ENCODE peak calls at places on chromosomes 4 and X, in four cellular contexts. D, M, R and U are unnamed samples. For H3K4me1, the result is how much of the 10 kb centered on the place peaks cover.

GRCh38 chr4:144288011-144288903 is 147.7 kb upstream of the GYPA start:
- DNase-seq in D (no peak), M (no peak), R (no peak), U (no peak)

GRCh38 chr4:71070015-71070414 is 76.6 kb downstream of the DCK start:
- DNase-seq in D (no peak), M (no peak), R (no peak), U (no peak)

GRCh38 chr4:160877087-160877790 is 1286.6 kb downstream of the FSTL5 start:
- DNase-seq in D (no peak), M (no peak), R (no peak), U (no peak)

GRCh38 chrX:23008431-23009099 is 8.8 kb downstream of the DDX53 start:
- DNase-seq in D (no peak), M (no peak), R (no peak), U (no peak)

GRCh38 chr4:97279410-97279809 is 863.9 kb downstream of the STPG2 start:
- DNase-seq in D (no peak), M (no peak), R (no peak), U (no peak)

GRCh38 chrX:71017396-71017939 is 50.7 kb downstream of the SNX12 start:
- DNase-seq in D (no peak), M (no peak), R (no peak), U (no peak)

GRCh38 chr4:12633058-12633651 is 851.0 kb downstream of the RAB28 start:
- DNase-seq in D (peak), M (peak), R (peak), U (no peak)

GRCh38 chr4:98995183-98996055 is at the start of gene METAP1:
- DNase-seq in D (peak), M (peak), R (peak), U (peak)

GRCh38 chr4:110626532-110627153 is 3.8 kb upstream of the PITX2 start:
- DNase-seq in D (no peak), M (no peak), R (no peak), U (no peak)

GRCh38 chrX:112081781-112082482 is 644 bp downstream of the TRPC5 start:
- DNase-seq in D (no peak), M (no peak), R (no peak), U (no peak)

GRCh38 chrX:105190252-105190853 is 30.1 kb downstream of the TEX13A start:
- DNase-seq in D (no peak), M (no peak), R (no peak), U (no peak)

GRCh38 chrX:150564838-150565237 is 3.6 kb upstream of the MTM1 start:
- DNase-seq in D (no peak), M (no peak), R (no peak), U (no peak)

GRCh38 chr4:120049732-120050494 is 16.7 kb downstream of the MAD2L1 start:
- DNase-seq in D (peak), M (peak), R (peak), U (peak)

GRCh38 chr4:89275587-89275986 is 32.0 kb downstream of the GPRIN3 start:
- DNase-seq in D (no peak), M (peak), R (no peak), U (no peak)

GRCh38 chrX:134741801-134742200 is 83.5 kb upstream of the PLAC1 start:
- DNase-seq in D (no peak), M (no peak), R (no peak), U (no peak)

GRCh38 chr4:125433453-125433852 is 118.7 kb downstream of the FAT4 start:
- DNase-seq in D (no peak), M (no peak), R (no peak), U (no peak)

GRCh38 chr4:33746979-33747378 is 2497.3 kb downstream of the ARAP2 start:
- DNase-seq in D (no peak), M (no peak), R (no peak), U (no peak)

GRCh38 chr4:24974252-24974580 is 56.5 kb downstream of the LGI2 start:
- DNase-seq in D (no peak), M (no peak), R (peak), U (no peak)

GRCh38 chrX:16892504-16893362 is 22.6 kb upstream of the RBBP7 start:
- DNase-seq in D (peak), M (peak), R (peak), U (no peak)

GRCh38 chrX:48508400-48509244 is at the start of gene PORCN:
- DNase-seq in D (peak), M (peak), R (peak), U (peak)

GRCh38 chr4:54496412-54496811 is 161.3 kb upstream of the KIT start:
- DNase-seq in D (no peak), M (no peak), R (no peak), U (no peak)

GRCh38 chr4:150332961-150333360 is 249.0 kb upstream of the MAB21L2 start:
- DNase-seq in D (no peak), M (no peak), R (no peak), U (no peak)

GRCh38 chr4:41069838-41070237 is 144.5 kb downstream of the APBB2 start:
- DNase-seq in D (no peak), M (no peak), R (no peak), U (no peak)

GRCh38 chrX:120380699-120381098 is 18.8 kb downstream of the ATP1B4 start:
- DNase-seq in D (no peak), M (no peak), R (no peak), U (no peak)

GRCh38 chrX:30612250-30612655 is 34.7 kb upstream of the TASL start:
- DNase-seq in D (no peak), M (no peak), R (no peak), U (peak)

GRCh38 chrX:115147220-115147619 is 42.0 kb upstream of the RBMXL3 start:
- DNase-seq in D (no peak), M (no peak), R (no peak), U (no peak)

GRCh38 chr4:94390804-94391410 is 48.3 kb upstream of the HPGDS start:
- DNase-seq in D (no peak), M (no peak), R (no peak), U (no peak)

GRCh38 chrX:17931855-17932254 is 70.8 kb upstream of the RAI2 start:
- DNase-seq in D (no peak), M (no peak), R (no peak), U (no peak)

GRCh38 chr4:45442466-45442865 is 681.4 kb downstream of the GABRG1 start:
- DNase-seq in D (no peak), M (no peak), R (no peak), U (no peak)

GRCh38 chr4:74969507-74970474 is 36.9 kb downstream of the PARM1 start:
- DNase-seq in D (no peak), M (peak), R (no peak), U (no peak)

GRCh38 chrX:139930923-139931645 is 1.8 kb downstream of the ATP11C start:
- DNase-seq in D (no peak), M (no peak), R (no peak), U (peak)

GRCh38 chr4:4395849-4396627 is 9.1 kb downstream of the NSG1 start:
- DNase-seq in D (no peak), M (no peak), R (no peak), U (no peak)

GRCh38 chr4:76562161-76562560 is 127.1 kb downstream of the SHROOM3 start:
- DNase-seq in D (no peak), M (no peak), R (no peak), U (no peak)

GRCh38 chr4:79184461-79184860 is 141.4 kb downstream of the NAA11 start:
- DNase-seq in D (no peak), M (no peak), R (no peak), U (no peak)

GRCh38 chr4:147582386-147583077 is 34.7 kb upstream of the TMEM184C start:
- DNase-seq in D (no peak), M (no peak), R (no peak), U (no peak)

GRCh38 chr4:4185528-4185927 is 41.2 kb downstream of the OTOP1 start:
- DNase-seq in D (no peak), M (no peak), R (no peak), U (no peak)

GRCh38 chrX:135974279-135974856 is 580 bp upstream of the MMGT1 start:
- DNase-seq in D (peak), M (peak), R (peak), U (peak)

GRCh38 chr4:4416981-4417380 is 30.1 kb downstream of the NSG1 start:
- DNase-seq in D (no peak), M (no peak), R (no peak), U (no peak)

GRCh38 chrX:40085086-40085551 is 12.6 kb downstream of the BCOR start:
- DNase-seq in D (no peak), M (no peak), R (no peak), U (no peak)

DNA sequence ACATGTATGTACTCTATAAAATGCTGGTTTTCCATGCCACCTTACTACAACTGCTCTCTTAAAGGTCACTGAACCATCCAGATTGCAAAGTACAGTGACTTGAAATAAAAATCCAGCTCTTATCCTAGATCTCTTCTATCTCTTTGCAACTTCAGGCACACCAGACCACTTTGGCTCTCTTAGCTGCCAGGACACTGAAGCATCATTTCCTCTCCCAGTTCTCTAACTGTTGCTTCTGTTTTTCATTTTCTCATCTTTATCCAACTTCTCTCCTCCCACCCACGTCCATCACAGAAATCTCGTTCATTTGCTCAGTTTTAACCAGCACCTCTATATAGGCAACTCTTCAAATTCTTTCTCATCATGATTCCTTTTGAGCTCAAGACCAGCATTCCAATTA is 74.3 kb downstream of the METTL14 start:
- DNase-seq in D (no peak), M (no peak), R (no peak), U (no peak)
- H3K4me1 ChIP-seq in D (half or more), M (under half), R (under half), U (under half)

GRCh38 chr4:915041-915474 is 17.1 kb downstream of the GAK start:
- DNase-seq in D (no peak), M (no peak), R (no peak), U (no peak)

GRCh38 chr4:912548-913279 is 19.4 kb downstream of the GAK start:
- DNase-seq in D (no peak), M (no peak), R (peak), U (no peak)

GRCh38 chr4:911871-912490 is 20.1 kb downstream of the GAK start:
- DNase-seq in D (no peak), M (no peak), R (no peak), U (peak)

GRCh38 chr4:914531-914930 is 17.6 kb downstream of the GAK start:
- DNase-seq in D (no peak), M (no peak), R (no peak), U (peak)

DNA sequence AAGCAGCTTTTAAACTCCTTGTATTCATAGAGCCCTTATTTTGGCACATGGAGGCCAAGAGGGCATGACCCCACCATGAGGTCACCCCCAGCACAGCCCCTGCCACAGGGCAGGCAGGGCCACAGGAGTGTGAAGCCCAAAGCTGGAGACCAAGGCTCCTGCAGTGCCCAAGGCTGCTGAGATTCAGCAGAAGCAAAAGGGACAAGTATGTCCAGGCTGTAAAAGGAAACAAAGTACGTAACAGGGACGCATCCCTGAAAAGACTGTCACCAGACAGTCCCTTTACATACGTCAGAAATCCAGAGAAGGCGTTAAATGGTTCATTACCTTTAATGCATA is 18.9 kb downstream of the GAK start:
- DNase-seq in D (no peak), M (no peak), R (no peak), U (no peak)
- H3K27ac ChIP-seq in D (no peak), M (no peak), R (no peak), U (peak)

GRCh38 chr4:6907658-6908191 is 1.9 kb upstream of the TBC1D14 start:
- DNase-seq in D (no peak), M (peak), R (no peak), U (no peak)
- TF ChIP-seq CTCF in D (no peak), M (peak), R (peak), U (no peak)

DNA sequence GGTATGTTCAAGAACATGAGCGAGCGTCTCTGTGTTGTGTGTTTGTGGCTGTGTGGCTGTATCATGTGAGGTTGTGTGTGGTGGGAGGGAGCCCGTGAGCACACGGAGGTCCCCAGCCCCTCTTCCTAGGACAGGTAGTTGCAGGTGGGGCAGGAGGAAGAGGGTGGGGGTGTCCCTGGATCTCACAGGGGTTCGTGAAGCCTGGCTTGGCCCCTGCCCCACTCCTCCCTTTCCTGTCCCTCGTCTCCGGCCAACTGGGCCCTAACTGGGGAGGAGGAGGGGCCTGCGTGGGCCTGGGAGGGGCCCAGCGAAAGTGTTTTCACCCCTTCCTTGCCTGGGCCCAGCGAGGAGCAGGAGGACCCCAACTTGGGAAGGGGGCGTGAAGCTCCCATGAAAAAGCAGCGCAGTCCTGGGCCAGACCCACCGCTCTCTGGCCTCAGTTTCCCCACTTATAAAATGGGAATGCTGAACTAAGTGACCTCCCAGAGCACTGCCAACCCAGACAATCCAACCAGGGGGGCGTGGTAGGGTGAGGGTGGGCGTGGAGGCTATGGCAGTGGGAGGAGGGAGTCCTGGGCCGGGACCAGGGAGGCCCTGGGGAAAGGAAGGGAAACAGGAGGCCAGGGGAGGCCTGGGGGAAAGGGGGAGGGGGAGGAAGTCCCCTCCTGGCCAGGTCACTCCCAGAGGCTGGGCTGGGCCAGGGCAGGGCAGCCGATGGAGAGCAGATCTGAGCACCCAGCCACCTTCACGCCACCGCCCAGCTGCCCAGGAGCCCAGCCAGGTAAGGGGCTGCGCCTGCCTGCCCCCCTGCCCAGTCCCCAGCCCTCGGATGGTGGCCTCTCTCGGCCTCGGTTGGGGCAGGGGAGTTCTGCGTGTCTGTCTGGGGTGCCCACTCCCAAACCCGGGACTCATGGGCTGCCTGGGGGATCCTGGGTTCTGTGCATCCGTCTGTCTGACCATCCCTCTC is at the start of gene AVPR2:
- DNase-seq in D (no peak), M (no peak), R (no peak), U (peak)
- H3K4me1 ChIP-seq in D (under half), M (under half), R (under half), U (under half)

DNA sequence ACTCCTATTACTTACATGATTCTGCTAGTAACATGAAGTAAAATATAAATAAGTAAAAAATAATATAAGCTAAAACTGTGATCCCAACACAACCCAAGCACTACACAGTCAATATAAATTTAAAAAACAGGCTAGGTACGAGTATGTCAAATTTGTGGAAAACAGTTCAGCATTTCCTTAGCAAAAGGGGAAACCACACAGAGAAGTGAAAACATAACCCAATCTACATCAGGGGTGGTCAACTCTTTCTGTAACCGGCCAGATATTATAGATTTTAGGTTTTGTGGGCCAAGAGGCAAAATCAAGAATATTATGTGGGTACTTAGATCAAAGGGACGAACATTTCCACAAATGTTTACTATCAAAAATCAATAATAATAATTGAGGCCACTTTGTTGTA is 70.1 kb downstream of the CHST7 start:
- DNase-seq in D (no peak), M (no peak), R (no peak), U (no peak)
- H3K27ac ChIP-seq in D (no peak), M (no peak), R (no peak), U (no peak)

DNA sequence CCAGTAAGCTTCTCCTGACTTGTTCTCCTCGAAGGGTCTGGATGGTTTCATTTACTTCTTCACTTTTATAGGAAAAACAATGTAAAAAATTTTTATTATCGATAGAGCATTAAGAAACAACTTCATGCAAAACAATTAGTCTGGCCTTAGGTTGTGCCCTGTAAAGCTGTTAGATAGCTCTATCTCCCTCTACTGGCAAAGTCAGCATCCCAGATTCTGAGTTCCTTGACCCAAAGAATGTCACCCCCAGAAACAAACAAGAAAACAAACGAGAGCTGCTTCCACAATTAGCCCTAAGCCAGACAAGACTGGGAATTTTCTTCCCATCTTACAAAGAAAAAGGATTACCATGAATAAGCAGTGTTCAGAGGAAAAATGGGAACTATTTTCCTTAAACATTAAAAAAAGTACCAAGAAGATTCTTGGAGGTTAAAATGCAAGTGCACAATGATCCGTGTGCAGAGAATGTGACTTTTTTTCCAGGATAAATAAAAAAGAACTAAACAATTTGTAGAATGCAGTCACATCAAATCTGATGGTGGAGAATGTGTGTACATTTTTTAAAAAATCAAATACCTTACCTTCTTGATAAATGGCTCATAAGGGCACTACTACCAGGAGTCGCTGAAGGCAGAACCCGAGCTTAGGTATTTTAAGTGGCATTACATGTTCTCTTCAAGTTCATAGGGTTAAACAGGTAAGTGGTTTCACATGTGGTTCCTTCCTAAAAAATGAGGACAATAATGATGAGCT is 293.2 kb downstream of the FBXO8 start:
- DNase-seq in D (no peak), M (no peak), R (no peak), U (no peak)
- TF ChIP-seq CTCF in D (peak), M (peak), R (no peak), U (no peak)

GRCh38 chr4:183177001-183177400 is 77.9 kb downstream of the WWC2 start:
- DNase-seq in D (no peak), M (no peak), R (no peak), U (no peak)
- H3K4me1 ChIP-seq in D (under half), M (under half), R (under half), U (under half)

DNA sequence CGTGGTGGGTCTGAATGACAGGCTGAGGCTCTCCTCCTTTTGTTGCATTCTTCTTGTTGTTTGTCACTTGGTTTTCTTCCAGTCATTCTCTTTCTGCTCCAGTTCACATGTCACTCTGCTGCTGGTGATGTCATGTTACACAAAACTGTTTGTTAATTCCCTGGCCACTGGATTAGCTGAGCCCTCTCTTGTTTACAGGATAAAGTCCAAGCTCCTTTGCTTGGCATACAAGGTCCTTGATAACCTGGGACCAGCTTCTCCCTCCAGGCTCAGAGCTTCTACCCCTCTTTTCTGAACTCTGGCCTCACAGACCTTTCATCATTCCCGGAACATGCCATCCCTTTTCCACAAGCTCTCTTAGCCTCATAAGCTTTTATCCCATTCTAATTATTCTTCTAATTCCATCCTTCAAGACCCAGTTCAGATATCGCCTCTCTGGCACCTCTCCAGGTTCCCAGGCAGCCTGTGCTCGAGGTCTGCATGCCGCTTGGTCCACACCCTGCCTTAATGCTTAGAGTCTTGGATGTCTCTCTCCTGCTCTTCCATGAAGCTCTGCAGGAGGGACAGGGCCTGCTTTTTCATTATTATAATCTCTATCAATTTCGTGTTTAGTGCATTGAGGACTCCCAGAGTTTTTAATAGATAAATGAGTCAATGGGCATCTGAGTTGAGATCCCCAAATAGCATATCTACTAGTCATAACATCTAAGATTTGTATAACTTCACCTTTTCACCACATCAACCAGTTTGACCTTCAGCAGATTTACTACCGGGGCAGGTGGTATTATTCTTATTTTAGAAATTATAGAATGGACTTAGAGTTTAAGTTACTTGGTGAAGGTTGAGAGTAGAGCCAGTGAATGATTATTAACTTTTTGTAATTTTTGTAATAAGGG is 98.7 kb downstream of the TMEM131L start:
- DNase-seq in D (no peak), M (peak), R (no peak), U (no peak)
- H3K27ac ChIP-seq in D (peak), M (peak), R (peak), U (no peak)

GRCh38 chrX:138298268-138298667 is 413.2 kb downstream of the FGF13 start:
- DNase-seq in D (no peak), M (no peak), R (no peak), U (no peak)
- TF ChIP-seq CTCF in D (no peak), M (no peak), R (peak), U (no peak)